ENCODE peak calls at places on chromosomes 3 and 15, in four cellular contexts. X, F, K and U are unnamed samples.

GRCh38 chr3:58742239-58742638 is 75.7 kb upstream of the FAM3D start:
- DNase-seq in F (no peak), K (no peak), X (no peak), U (no peak)

GRCh38 chr15:83057660-83058376 is 9.2 kb downstream of the BTBD1 start:
- DNase-seq in K (no peak), X (no peak), F (no peak), U (no peak)

GRCh38 chr3:170760174-170760526 is 109.8 kb downstream of the RPL22L1 start:
- DNase-seq in K (no peak), X (no peak), F (no peak), U (no peak)

GRCh38 chr3:116951610-116952009 is 242.0 kb downstream of the TUSC7 start:
- DNase-seq in F (no peak), X (no peak), K (no peak), U (no peak)

GRCh38 chr3:65328148-65328547 is 640.3 kb upstream of the ADAMTS9 start:
- DNase-seq in F (no peak), X (no peak), K (no peak), U (no peak)

GRCh38 chr3:39432342-39432741 is 25.8 kb downstream of the RPSA start:
- DNase-seq in K (no peak), X (no peak), F (no peak), U (no peak)

GRCh38 chr3:65178703-65179102 is 490.9 kb upstream of the ADAMTS9 start:
- DNase-seq in K (no peak), X (no peak), F (no peak), U (no peak)

GRCh38 chr15:63986751-63987341 is 59.4 kb downstream of the DAPK2 start:
- DNase-seq in K (no peak), X (no peak), F (no peak), U (no peak)

GRCh38 chr3:49098429-49098828 is 4.6 kb upstream of the QRICH1 start:
- DNase-seq in K (no peak), X (no peak), F (peak; percentile 38), U (no peak)

GRCh38 chr3:55329849-55330248 is 157.3 kb downstream of the WNT5A start:
- DNase-seq in X (no peak), F (peak; percentile 68), K (no peak), U (no peak)

GRCh38 chr3:49295489-49296058 is 18.5 kb upstream of the C3orf62 start:
- DNase-seq in K (no peak), X (peak; percentile 18), F (no peak), U (peak; percentile 6)